ENCODE peak calls at places on chromosomes 4 and X, in eight cellular contexts. Y is HS-5; X is anterior cingulate cortex; S is lower leg skin; M is activated T-cell treated with anti-CD3 and anti-CD28 coated beads, Interleukin-2, amount 50 U/mL, for 4 hours; R is astrocyte; W is HCEC 1CT; U is AG09319. B is an unnamed sample.

GRCh38 chr4:76974150-76974549 is 24.6 kb downstream of the SEPTIN11 start:
- DNase-seq in W (peak), U (no peak), Y (no peak), S (no peak), R (no peak), X (no peak), M (no peak), B (no peak)

GRCh38 chrX:136909119-136909705 is 28.7 kb upstream of the RBMX start:
- DNase-seq in M (peak), R (peak), S (peak), U (peak), Y (no peak), X (peak), W (peak), B (peak)

GRCh38 chr4:72418458-72418857 is 150.6 kb downstream of the ADAMTS3 start:
- DNase-seq in S (no peak), U (peak), X (no peak), M (no peak), W (no peak), Y (peak), R (peak), B (peak)

GRCh38 chrX:57643698-57644097 is 36.4 kb downstream of the NLRP2B start:
- DNase-seq in U (no peak), Y (no peak), W (no peak), S (no peak), X (no peak), M (no peak), R (no peak), B (no peak)

GRCh38 chr4:79852305-79852730 is 220.7 kb downstream of the ANTXR2 start:
- DNase-seq in X (no peak), W (peak), Y (peak), R (peak), S (peak), U (peak), M (no peak), B (peak)

GRCh38 chr4:145352438-145353145 is 129.1 kb upstream of the SMAD1 start:
- DNase-seq in Y (no peak), S (no peak), U (no peak), M (no peak), X (peak), R (peak), W (no peak), B (no peak)

GRCh38 chr4:72886602-72887001 is 182.9 kb downstream of the COX18 start:
- DNase-seq in U (no peak), S (no peak), R (no peak), X (no peak), M (no peak), W (no peak), Y (no peak), B (no peak)

GRCh38 chr4:147547314-147548056 is 66.6 kb downstream of the EDNRA start:
- DNase-seq in S (no peak), M (no peak), U (no peak), W (peak), X (no peak), Y (no peak), R (peak), B (no peak)

GRCh38 chr4:100695039-100695654 is 177.3 kb upstream of the EMCN start:
- DNase-seq in M (no peak), X (no peak), W (no peak), S (no peak), U (no peak), R (no peak), Y (no peak), B (no peak)

GRCh38 chr4:2432004-2432403 is 13.2 kb downstream of the CFAP99 start:
- DNase-seq in W (no peak), M (no peak), Y (no peak), S (no peak), R (no peak), X (no peak), U (no peak), B (no peak)

GRCh38 chr4:42397635-42398447 is 553 bp downstream of the SHISA3 start:
- DNase-seq in S (no peak), U (no peak), R (peak), W (no peak), X (no peak), M (no peak), Y (no peak), B (no peak)

GRCh38 chr4:666822-667544 is 7.1 kb downstream of the ATP5ME start:
- DNase-seq in Y (no peak), R (no peak), M (no peak), S (no peak), X (no peak), W (no peak), U (no peak), B (no peak)

GRCh38 chrX:46574941-46575381 is 1.4 kb downstream of the CHST7 start:
- DNase-seq in U (no peak), S (peak), X (no peak), M (peak), W (no peak), R (no peak), Y (no peak), B (peak)

GRCh38 chrX:129472116-129472515 is 51.2 kb downstream of the SMARCA1 start:
- DNase-seq in U (no peak), R (peak), W (no peak), X (no peak), M (no peak), S (no peak), Y (no peak), B (peak)

GRCh38 chr4:119209077-119209476 is 3.4 kb upstream of the USP53 start:
- DNase-seq in W (peak), M (peak), U (peak), R (peak), X (no peak), S (no peak), Y (peak), B (no peak)

GRCh38 chrX:112941209-112941788 is 100.7 kb upstream of the AMOT start:
- DNase-seq in S (no peak), M (no peak), X (no peak), Y (no peak), R (no peak), U (no peak), W (no peak), B (no peak)

GRCh38 chr4:145153904-145154298 is 26.5 kb downstream of the OTUD4 start:
- DNase-seq in S (no peak), W (no peak), Y (no peak), R (no peak), U (no peak), M (no peak), X (no peak), B (no peak)

GRCh38 chr4:187268940-187269339 is 545.3 kb upstream of the FAT1 start:
- DNase-seq in U (no peak), W (peak), R (peak), S (no peak), M (no peak), X (no peak), Y (no peak), B (no peak)

GRCh38 chr4:56843421-56843899 is 22.0 kb upstream of the SPINK2 start:
- DNase-seq in Y (no peak), X (no peak), M (no peak), U (no peak), S (no peak), W (no peak), R (no peak), B (no peak)

GRCh38 chr4:3525532-3526430 is 6.4 kb downstream of the LRPAP1 start:
- DNase-seq in R (no peak), X (no peak), S (peak), W (no peak), M (no peak), U (no peak), Y (no peak), B (no peak)

GRCh38 chr4:158053086-158053485 is 119.7 kb downstream of the GASK1B start:
- DNase-seq in R (peak), W (no peak), X (no peak), M (no peak), Y (no peak), S (no peak), U (no peak), B (no peak)

GRCh38 chr4:158253350-158253980 is 43.2 kb downstream of the TMEM144 start:
- DNase-seq in S (no peak), Y (peak), W (peak), X (peak), M (peak), R (peak), U (peak), B (peak)

GRCh38 chrX:101220881-101221280 is 1.3 kb downstream of the DRP2 start:
- DNase-seq in R (no peak), Y (no peak), U (no peak), S (no peak), X (no peak), M (no peak), W (no peak), B (no peak)

GRCh38 chr4:6574747-6575502 is at the start of gene MAN2B2:
- DNase-seq in W (peak), U (peak), S (peak), Y (peak), R (peak), X (peak), M (peak), B (peak)

GRCh38 chr4:25020240-25020639 is 10.5 kb downstream of the LGI2 start:
- DNase-seq in U (no peak), M (no peak), R (no peak), X (no peak), Y (peak), W (peak), S (no peak), B (no peak)

GRCh38 chr4:184232975-184233374 is 15.3 kb upstream of the ENPP6 start:
- DNase-seq in W (no peak), M (no peak), U (no peak), X (no peak), Y (no peak), S (no peak), R (no peak), B (no peak)

GRCh38 chr4:3607690-3608514 is 75.7 kb upstream of the LRPAP1 start:
- DNase-seq in W (no peak), M (no peak), Y (no peak), U (no peak), X (no peak), R (no peak), S (no peak), B (no peak)

GRCh38 chrX:13721819-13722527 is 12.4 kb downstream of the TRAPPC2 start:
- DNase-seq in X (no peak), U (peak), Y (no peak), M (no peak), W (peak), R (peak), S (no peak), B (no peak)

GRCh38 chr4:119647558-119647957 is 19.0 kb upstream of the PDE5A start:
- DNase-seq in R (no peak), U (no peak), S (no peak), X (no peak), M (no peak), W (peak), Y (no peak), B (no peak)

B was measured in DMS153.